ENCODE peak calls at places on chromosomes 16 and 17, in five cellular contexts. L, Y, K, D and B are unnamed samples.

GRCh38 chr17:39244016-39244599 is 18.4 kb upstream of the STAC2 start:
- DNase-seq in L (no peak), K (no peak), D (no peak), Y (no peak), B (no peak)

GRCh38 chr17:9512323-9513168 is 63.1 kb downstream of the STX8 start:
- DNase-seq in Y (no peak), K (no peak), L (no peak), D (no peak), B (no peak)

GRCh38 chr17:52027620-52028019 is 130.9 kb downstream of the CA10 start:
- DNase-seq in L (no peak), D (no peak), K (no peak), Y (no peak), B (no peak)

GRCh38 chr17:62824290-62825135 is 16.4 kb upstream of the MARCHF10 start:
- DNase-seq in L (no peak), K (no peak), D (no peak), Y (peak), B (no peak)

GRCh38 chr17:42286411-42287295 is 1.6 kb upstream of the STAT5A start:
- DNase-seq in Y (no peak), D (no peak), L (peak), K (no peak), B (no peak)

GRCh38 chr17:49987681-49988441 is 7.2 kb downstream of the DLX3 start:
- DNase-seq in Y (no peak), D (peak), L (peak), K (no peak), B (peak)

GRCh38 chr16:16105646-16106045 is 117.6 kb downstream of the ABCC6 start:
- DNase-seq in Y (no peak), K (no peak), D (no peak), L (no peak), B (no peak)

GRCh38 chr17:8823279-8823678 is 24.1 kb upstream of the MFSD6L start:
- DNase-seq in Y (no peak), L (no peak), D (no peak), K (no peak), B (no peak)

GRCh38 chr16:68237243-68238028 is 1.5 kb upstream of the ESRP2 start:
- DNase-seq in Y (peak), D (peak), L (peak), K (peak), B (peak)

GRCh38 chr16:73166972-73167550 is 119.1 kb upstream of the ZFHX3 start:
- DNase-seq in Y (no peak), L (peak), D (no peak), K (no peak), B (no peak)

GRCh38 chr17:38893612-38894011 is 23.8 kb downstream of the LASP1 start:
- DNase-seq in L (no peak), Y (no peak), D (no peak), K (no peak), B (no peak)

GRCh38 chr17:62626719-62627218 is 701 bp upstream of the MRC2 start:
- DNase-seq in D (no peak), L (peak), Y (no peak), K (no peak), B (peak)

GRCh38 chr16:21708533-21709115 is 44.9 kb downstream of the OTOA start:
- DNase-seq in Y (no peak), D (peak), L (peak), K (peak), B (peak)

GRCh38 chr17:15966183-15966878 is 21.4 kb downstream of the ADORA2B start:
- DNase-seq in K (no peak), L (no peak), Y (no peak), D (no peak), B (no peak)

GRCh38 chr16:85363881-85364280 is 249.2 kb upstream of the GSE1 start:
- DNase-seq in L (no peak), D (no peak), Y (no peak), K (no peak), B (no peak)

GRCh38 chr17:81090361-81091133 is 55.6 kb downstream of the BAIAP2 start:
- DNase-seq in D (no peak), K (no peak), Y (peak), L (peak), B (peak)

GRCh38 chr17:40974366-40974765 is 7.6 kb upstream of the KRT39 start:
- DNase-seq in L (no peak), K (no peak), D (no peak), Y (no peak), B (no peak)

GRCh38 chr17:64343833-64344637 is 46.6 kb downstream of the PECAM1 start:
- DNase-seq in K (no peak), D (no peak), Y (no peak), L (no peak), B (no peak)

GRCh38 chr16:69406780-69407331 is 17.6 kb upstream of the CYB5B start:
- DNase-seq in K (no peak), Y (no peak), D (no peak), L (no peak), B (no peak)

GRCh38 chr17:82400830-82401229 is 17.3 kb upstream of the HEXD start:
- DNase-seq in Y (no peak), L (no peak), K (no peak), D (peak), B (peak)

GRCh38 chr17:61360318-61360717 is 39.3 kb upstream of the TBX2 start:
- DNase-seq in D (no peak), K (no peak), Y (no peak), L (no peak), B (no peak)

GRCh38 chr17:31802502-31802901 is 56.5 kb downstream of the COPRS start:
- DNase-seq in L (no peak), K (no peak), Y (no peak), D (no peak), B (no peak)

GRCh38 chr17:8151120-8151640 is 1.0 kb downstream of the PER1 start:
- DNase-seq in L (peak), K (no peak), Y (no peak), D (peak), B (peak)

GRCh38 chr16:74811911-74812310 is 37.3 kb upstream of the FA2H start:
- DNase-seq in D (no peak), K (no peak), L (no peak), Y (no peak), B (no peak)

GRCh38 chr16:16083421-16084156 is 134.2 kb downstream of the ABCC1 start:
- DNase-seq in L (no peak), K (no peak), Y (no peak), D (no peak), B (no peak)

GRCh38 chr17:16027708-16028584 is 28.3 kb downstream of the TTC19 start:
- DNase-seq in L (no peak), K (peak), D (peak), Y (no peak), B (peak)

GRCh38 chr17:72890711-72891110 is 201.8 kb downstream of the SLC39A11 start:
- DNase-seq in D (no peak), Y (no peak), K (no peak), L (no peak), B (no peak)

GRCh38 chr17:18182190-18182977 is 1.2 kb upstream of the ALKBH5 start:
- DNase-seq in D (no peak), K (no peak), L (no peak), Y (no peak), B (no peak)

GRCh38 chr17:58641937-58642336 is 49.9 kb downstream of the TEX14 start:
- DNase-seq in L (no peak), K (no peak), Y (no peak), D (no peak), B (no peak)

GRCh38 chr16:75372236-75372856 is 61.0 kb downstream of the CFDP1 start:
- DNase-seq in Y (no peak), K (no peak), D (no peak), L (no peak), B (no peak)

GRCh38 chr16:4976079-4976478 is 17.9 kb downstream of the SEC14L5 start:
- DNase-seq in Y (no peak), D (peak), K (peak), L (no peak), B (peak)

DNA sequence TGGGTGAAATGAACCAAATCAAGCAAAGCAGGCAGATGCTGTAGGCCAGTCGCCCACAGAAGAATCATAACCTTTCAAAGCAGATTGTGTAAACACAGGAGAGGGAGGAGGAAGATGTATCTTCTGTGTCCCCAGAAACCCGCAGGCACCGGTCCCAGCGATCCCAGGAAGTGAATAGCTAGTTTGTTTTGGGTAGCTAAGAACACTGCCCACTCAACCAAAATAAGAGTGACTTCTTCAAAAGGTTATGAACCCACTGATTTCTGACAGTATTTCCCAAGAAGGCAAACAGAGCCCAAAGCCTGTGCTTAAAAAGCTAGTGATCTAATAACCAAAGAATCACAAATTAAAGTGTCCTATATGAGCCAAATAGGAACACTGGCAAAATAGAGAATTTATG is 67.8 kb downstream of the GRIN2A start:
- DNase-seq in K (no peak), L (no peak), D (no peak), Y (no peak), B (no peak)
- TF ChIP-seq TAF1 in K (no peak), L (no peak), D (no peak), Y (no peak), B (no peak)

GRCh38 chr17:32859857-32860525 is 16.9 kb downstream of the MYO1D start:
- DNase-seq in K (no peak), L (no peak), D (no peak), Y (no peak), B (no peak)
- TF ChIP-seq TAF1 in K (no peak), L (no peak), D (no peak), Y (no peak), B (no peak)

GRCh38 chr16:82523786-82524185 is 103.0 kb upstream of the CDH13 start:
- DNase-seq in K (no peak), Y (no peak), L (no peak), D (no peak), B (no peak)

GRCh38 chr16:82530883-82531282 is 95.9 kb upstream of the CDH13 start:
- DNase-seq in Y (no peak), D (no peak), K (no peak), L (no peak), B (no peak)

GRCh38 chr16:82524939-82525338 is 101.8 kb upstream of the CDH13 start:
- DNase-seq in Y (no peak), K (no peak), D (no peak), L (no peak), B (no peak)
- TF ChIP-seq TAF1 in Y (no peak), K (no peak), D (no peak), L (no peak), B (no peak)

DNA sequence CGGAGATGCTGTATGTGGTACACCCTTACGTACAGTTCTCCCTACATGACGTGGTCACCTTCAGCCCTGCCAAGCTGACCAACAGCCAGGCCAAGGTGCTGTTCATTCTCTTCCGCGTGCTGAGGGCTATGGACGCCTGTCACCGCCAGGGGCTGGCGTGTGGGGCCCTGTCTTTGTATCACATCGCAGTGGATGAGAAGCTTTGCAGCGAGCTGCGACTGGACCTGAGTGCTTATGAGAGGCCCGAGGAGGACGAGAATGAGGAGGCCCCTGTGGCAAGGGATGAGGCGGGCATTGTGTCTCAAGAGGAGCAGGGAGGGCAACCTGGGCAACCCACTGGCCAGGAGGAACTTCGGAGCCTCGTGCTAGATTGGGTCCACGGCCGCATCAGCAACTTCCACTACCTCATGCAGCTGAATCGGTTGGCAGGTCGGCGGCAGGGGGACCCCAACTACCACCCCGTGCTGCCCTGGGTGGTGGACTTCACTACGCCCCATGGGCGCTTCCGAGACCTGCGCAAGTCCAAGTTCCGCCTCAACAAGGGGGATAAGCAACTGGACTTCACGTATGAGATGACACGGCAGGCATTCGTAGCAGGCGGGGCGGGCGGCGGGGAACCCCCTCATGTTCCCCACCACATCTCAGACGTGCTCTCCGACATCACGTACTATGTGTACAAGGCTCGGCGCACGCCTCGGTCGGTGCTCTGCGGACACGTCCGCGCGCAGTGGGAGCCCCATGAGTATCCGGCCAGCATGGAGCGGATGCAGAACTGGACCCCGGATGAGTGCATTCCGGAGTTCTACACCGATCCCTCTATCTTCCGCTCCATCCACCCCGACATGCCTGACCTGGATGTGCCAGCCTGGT is 1.4 kb downstream of the WDR81 start:
- DNase-seq in K (no peak), Y (no peak), L (peak), D (no peak), B (no peak)
- TF ChIP-seq TAF1 in K (no peak), Y (no peak), L (no peak), D (no peak), B (no peak)